ENCODE peak calls at places on chromosomes 2 and 18, in nine cellular contexts. B is HTR-8/SVneo; X is CD8-positive, alpha-beta memory T cell; M is cardiac fibroblast; P is AG09319; I is activated naive CD8-positive, alpha-beta T cell treated with anti-CD3 and anti-CD28 coated beads, Interleukin-2, amount 50 U/mL, for 24 hours; Y is PC-3; S is stimulated activated CD4-positive, alpha-beta T cell treated with anti-CD3 and anti-CD28 coated beads, Interleukin-1b, Interleukin-23, amount 100 ng/mL, for 24 hours; N is iPS DF 19.7. Z is an unnamed sample.

GRCh38 chr2:84862006-84862405 is 18.9 kb downstream of the TRABD2A start:
- DNase-seq in I (no peak), P (no peak), Y (no peak), S (no peak), B (no peak), X (no peak), M (no peak), N (no peak), Z (no peak)

GRCh38 chr2:38294597-38294996 is 82.5 kb downstream of the ATL2 start:
- DNase-seq in N (no peak), P (no peak), B (no peak), M (no peak), Y (no peak), S (no peak), X (no peak), I (no peak), Z (no peak)

GRCh38 chr2:12110074-12110473 is 363.6 kb downstream of the LPIN1 start:
- DNase-seq in P (no peak), N (no peak), B (no peak), I (no peak), S (no peak), X (no peak), M (peak; percentile 41), Y (no peak), Z (peak; percentile 46)

GRCh38 chr18:62715829-62716678 is 713 bp downstream of the PHLPP1 start:
- DNase-seq in B (peak; percentile 10), Y (peak; percentile 55), S (peak; percentile 12), M (peak; percentile 64), X (peak; percentile 41), N (no peak), I (peak; percentile 62), P (no peak), Z (peak; percentile 70)

GRCh38 chr2:206853880-206854279 is 85.4 kb upstream of the CPO start:
- DNase-seq in S (no peak), Y (no peak), I (no peak), M (no peak), X (no peak), N (no peak), P (no peak), B (no peak), Z (no peak)

GRCh38 chr2:60158262-60158661 is 395.2 kb downstream of the BCL11A start:
- DNase-seq in N (no peak), M (no peak), B (no peak), Y (no peak), I (no peak), P (no peak), X (no peak), S (no peak), Z (no peak)

GRCh38 chr18:524496-524895 is 24.0 kb upstream of the COLEC12 start:
- DNase-seq in P (peak; percentile 19), X (no peak), B (peak; percentile 34), M (peak; percentile 88), S (no peak), N (no peak), I (no peak), Y (peak; percentile 23), Z (peak; percentile 53)

GRCh38 chr2:31246184-31246852 is 12.4 kb downstream of the EHD3 start:
- DNase-seq in X (no peak), I (no peak), Y (no peak), S (no peak), N (no peak), P (no peak), B (no peak), M (no peak), Z (no peak)

GRCh38 chr18:24128700-24129099 is 10.2 kb upstream of the CABYR start:
- DNase-seq in S (no peak), P (no peak), X (no peak), N (no peak), I (no peak), M (peak; percentile 16), Y (no peak), B (no peak), Z (no peak)

GRCh38 chr2:71530246-71530986 is 77.1 kb downstream of the DYSF start:
- DNase-seq in N (peak; percentile 33), M (peak; percentile 67), Y (peak; percentile 62), I (peak; percentile 26), X (no peak), S (no peak), B (peak; percentile 67), P (no peak), Z (peak; percentile 76)

GRCh38 chr2:100142393-100142792 is at the start of gene AFF3:
- DNase-seq in X (no peak), M (no peak), N (no peak), I (peak; percentile 75), P (no peak), Y (no peak), B (no peak), S (peak; percentile 4), Z (no peak)

GRCh38 chr2:69154031-69154430 is 141.1 kb downstream of the ANTXR1 start:
- DNase-seq in B (no peak), S (no peak), Y (no peak), P (peak; percentile 62), M (peak; percentile 92), I (no peak), X (no peak), N (no peak), Z (peak; percentile 92)

GRCh38 chr18:57776354-57776753 is 26.8 kb downstream of the ATP8B1 start:
- DNase-seq in S (no peak), B (no peak), N (no peak), P (no peak), X (no peak), M (no peak), Y (peak; percentile 26), I (peak; percentile 53), Z (no peak)

GRCh38 chr2:207143474-207144190 is 22.1 kb downstream of the KLF7 start:
- DNase-seq in P (no peak), N (no peak), S (no peak), X (no peak), Y (no peak), B (no peak), I (peak; percentile 67), M (peak; percentile 94), Z (peak; percentile 52)

GRCh38 chr2:222034058-222034457 is 264.7 kb downstream of the PAX3 start:
- DNase-seq in N (no peak), B (no peak), I (no peak), M (no peak), S (no peak), Y (no peak), P (no peak), X (no peak), Z (no peak)

GRCh38 chr2:96256611-96257113 is 9.1 kb downstream of the TMEM127 start:
- DNase-seq in X (no peak), N (no peak), Y (no peak), I (no peak), P (no peak), M (no peak), S (no peak), B (no peak), Z (no peak)

GRCh38 chr2:58680938-58681337 is 439.8 kb upstream of the FANCL start:
- DNase-seq in M (peak; percentile 1), S (no peak), I (no peak), Y (peak; percentile 58), X (no peak), B (no peak), P (no peak), N (no peak), Z (peak; percentile 29)

GRCh38 chr2:177797808-177798207 is 274.8 kb downstream of the PDE11A start:
- DNase-seq in B (no peak), P (no peak), I (no peak), N (peak; percentile 25), Y (no peak), S (no peak), X (no peak), M (no peak), Z (no peak)

GRCh38 chr18:43060020-43060419 is 55.5 kb downstream of the RIT2 start:
- DNase-seq in N (no peak), S (no peak), Y (no peak), X (no peak), M (peak; percentile 75), P (no peak), B (no peak), I (no peak), Z (no peak)

GRCh38 chr2:205947621-205948495 is 138.1 kb downstream of the INO80D start:
- DNase-seq in M (peak; percentile 87), B (peak; percentile 73), X (peak; percentile 40), P (peak; percentile 35), Y (peak; percentile 70), N (no peak), I (peak; percentile 61), S (peak; percentile 34), Z (peak; percentile 91)

GRCh38 chr2:188332619-188333018 is 40.9 kb downstream of the GULP1 start:
- DNase-seq in I (no peak), S (no peak), Y (no peak), P (no peak), M (no peak), B (no peak), N (no peak), X (no peak), Z (no peak)

GRCh38 chr2:64861338-64862000 is 127.7 kb upstream of the SLC1A4 start:
- DNase-seq in N (no peak), X (no peak), M (no peak), Y (no peak), I (no peak), S (no peak), B (no peak), P (no peak), Z (no peak)

GRCh38 chr2:111898703-111899514 is 502 bp downstream of the MERTK start:
- DNase-seq in I (peak; percentile 19), X (no peak), P (no peak), S (no peak), N (no peak), M (peak; percentile 12), B (no peak), Y (no peak), Z (peak; percentile 37)

GRCh38 chr2:180328795-180329422 is 321.8 kb upstream of the CWC22 start:
- DNase-seq in S (no peak), X (no peak), Y (no peak), I (no peak), P (no peak), B (no peak), N (no peak), M (no peak), Z (no peak)

GRCh38 chr2:72439892-72440291 is 292.2 kb upstream of the CYP26B1 start:
- DNase-seq in P (no peak), Y (no peak), M (no peak), X (no peak), I (no peak), N (no peak), S (no peak), B (no peak), Z (no peak)

GRCh38 chr2:15927546-15928218 is 12.7 kb upstream of the MYCN start:
- DNase-seq in X (no peak), I (no peak), N (no peak), Y (no peak), B (no peak), P (no peak), M (no peak), S (no peak), Z (no peak)

GRCh38 chr2:10533811-10534321 is 85.7 kb upstream of the ODC1 start:
- DNase-seq in X (no peak), B (no peak), P (peak; percentile 11), M (peak; percentile 20), I (no peak), Y (peak; percentile 51), S (no peak), N (no peak), Z (peak; percentile 15)

GRCh38 chr2:240926516-240927389 is 20.6 kb downstream of the CROCC2 start:
- DNase-seq in S (no peak), P (no peak), Y (no peak), M (peak; percentile 51), X (no peak), I (peak; percentile 1), B (no peak), N (no peak), Z (no peak)

GRCh38 chr18:42028232-42028832 is 73.3 kb downstream of the PIK3C3 start:
- DNase-seq in X (peak; percentile 8), I (peak; percentile 17), B (peak; percentile 17), S (peak; percentile 3), M (peak; percentile 56), N (no peak), Y (peak; percentile 29), P (no peak), Z (peak; percentile 74)

GRCh38 chr18:59907172-59907571 is 7.4 kb downstream of the PMAIP1 start:
- DNase-seq in N (no peak), B (no peak), S (no peak), Y (no peak), I (no peak), X (no peak), M (no peak), P (no peak), Z (peak; percentile 14)

GRCh38 chr2:176852667-176853066 is 359.9 kb upstream of the HNRNPA3 start:
- DNase-seq in M (no peak), B (no peak), I (no peak), S (no peak), Y (no peak), P (no peak), N (peak; percentile 3), X (peak; percentile 24), Z (no peak)

Z was measured in adipocyte.